ENCODE peak calls at places on chromosomes 2 and 18, in seven cellular contexts. One of them, this sample, is unnamed.

GRCh38 chr18:25561923-25562322 is 210.0 kb upstream of the ZNF521 start:
- DNase-seq in NCI-H774: no peak
- DNase-seq in spleen: no peak
- DNase-seq in DMS79 treated with DMSO at 0.1 percent for 48 hours: no peak
- DNase-seq in HEK293T: peak
- DNase-seq in DMS153: no peak
- DNase-seq in NCI-H1930: no peak
- DNase-seq in this sample: peak

GRCh38 chr2:48617618-48618017 is at the start of gene GTF2A1L:
- DNase-seq in NCI-H774: no peak
- DNase-seq in spleen: no peak
- DNase-seq in DMS79 treated with DMSO at 0.1 percent for 48 hours: no peak
- DNase-seq in HEK293T: no peak
- DNase-seq in DMS153: no peak
- DNase-seq in NCI-H1930: no peak
- DNase-seq in this sample: no peak

GRCh38 chr2:141058552-141058951 is 1072.3 kb downstream of the LRP1B start:
- DNase-seq in NCI-H774: no peak
- DNase-seq in spleen: no peak
- DNase-seq in DMS79 treated with DMSO at 0.1 percent for 48 hours: no peak
- DNase-seq in HEK293T: no peak
- DNase-seq in DMS153: peak
- DNase-seq in NCI-H1930: no peak
- DNase-seq in this sample: no peak

GRCh38 chr2:207142461-207142860 is 23.3 kb downstream of the KLF7 start:
- DNase-seq in NCI-H774: no peak
- DNase-seq in spleen: no peak
- DNase-seq in DMS79 treated with DMSO at 0.1 percent for 48 hours: peak
- DNase-seq in HEK293T: no peak
- DNase-seq in DMS153: no peak
- DNase-seq in NCI-H1930: no peak
- DNase-seq in this sample: no peak

GRCh38 chr18:36284671-36285295 is 12.7 kb upstream of the FHOD3 start:
- DNase-seq in NCI-H774: peak
- DNase-seq in spleen: no peak
- DNase-seq in DMS79 treated with DMSO at 0.1 percent for 48 hours: peak
- DNase-seq in HEK293T: peak
- DNase-seq in DMS153: peak
- DNase-seq in NCI-H1930: peak
- DNase-seq in this sample: peak

GRCh38 chr2:241456546-241456945 is 51.8 kb downstream of the STK25 start:
- DNase-seq in NCI-H774: no peak
- DNase-seq in spleen: peak
- DNase-seq in DMS79 treated with DMSO at 0.1 percent for 48 hours: no peak
- DNase-seq in HEK293T: no peak
- DNase-seq in DMS153: no peak
- DNase-seq in NCI-H1930: no peak
- DNase-seq in this sample: no peak

GRCh38 chr18:47100214-47100831 is 50.0 kb downstream of the HDHD2 start:
- DNase-seq in NCI-H774: peak
- DNase-seq in spleen: peak
- DNase-seq in DMS79 treated with DMSO at 0.1 percent for 48 hours: peak
- DNase-seq in HEK293T: peak
- DNase-seq in DMS153: peak
- DNase-seq in NCI-H1930: peak
- DNase-seq in this sample: peak

GRCh38 chr2:117536139-117536538 is 278.4 kb upstream of the DDX18 start:
- DNase-seq in NCI-H774: no peak
- DNase-seq in spleen: no peak
- DNase-seq in DMS79 treated with DMSO at 0.1 percent for 48 hours: no peak
- DNase-seq in HEK293T: peak
- DNase-seq in DMS153: no peak
- DNase-seq in NCI-H1930: no peak
- DNase-seq in this sample: no peak

GRCh38 chr2:231925303-231926179 is 655 bp downstream of the NPPC start:
- DNase-seq in NCI-H774: peak
- DNase-seq in spleen: peak
- DNase-seq in DMS79 treated with DMSO at 0.1 percent for 48 hours: peak
- DNase-seq in HEK293T: peak
- DNase-seq in DMS153: no peak
- DNase-seq in NCI-H1930: peak
- DNase-seq in this sample: peak

GRCh38 chr2:181461056-181461630 is 4.0 kb downstream of the ITGA4 start:
- DNase-seq in NCI-H774: no peak
- DNase-seq in spleen: peak
- DNase-seq in DMS79 treated with DMSO at 0.1 percent for 48 hours: no peak
- DNase-seq in HEK293T: no peak
- DNase-seq in DMS153: no peak
- DNase-seq in NCI-H1930: no peak
- DNase-seq in this sample: no peak

GRCh38 chr2:174970092-174970491 is 35.1 kb downstream of the CHN1 start:
- DNase-seq in NCI-H774: no peak
- DNase-seq in spleen: no peak
- DNase-seq in DMS79 treated with DMSO at 0.1 percent for 48 hours: no peak
- DNase-seq in HEK293T: no peak
- DNase-seq in DMS153: no peak
- DNase-seq in NCI-H1930: no peak
- DNase-seq in this sample: no peak

GRCh38 chr2:38076250-38076709 is 329 bp upstream of the CYP1B1 start:
- DNase-seq in NCI-H774: peak
- DNase-seq in spleen: peak
- DNase-seq in DMS79 treated with DMSO at 0.1 percent for 48 hours: peak
- DNase-seq in HEK293T: peak
- DNase-seq in DMS153: peak
- DNase-seq in NCI-H1930: peak
- DNase-seq in this sample: peak

GRCh38 chr2:84771251-84771650 is 109.6 kb downstream of the TRABD2A start:
- DNase-seq in NCI-H774: no peak
- DNase-seq in spleen: no peak
- DNase-seq in DMS79 treated with DMSO at 0.1 percent for 48 hours: no peak
- DNase-seq in HEK293T: no peak
- DNase-seq in DMS153: no peak
- DNase-seq in NCI-H1930: no peak
- DNase-seq in this sample: no peak

GRCh38 chr18:74493689-74494088 is 2.5 kb upstream of the CNDP2 start:
- DNase-seq in NCI-H774: peak
- DNase-seq in spleen: no peak
- DNase-seq in DMS79 treated with DMSO at 0.1 percent for 48 hours: peak
- DNase-seq in HEK293T: peak
- DNase-seq in DMS153: peak
- DNase-seq in NCI-H1930: peak
- DNase-seq in this sample: no peak

GRCh38 chr18:55856191-55856590 is 268.2 kb upstream of the TCF4 start:
- DNase-seq in NCI-H774: no peak
- DNase-seq in spleen: no peak
- DNase-seq in DMS79 treated with DMSO at 0.1 percent for 48 hours: no peak
- DNase-seq in HEK293T: no peak
- DNase-seq in DMS153: no peak
- DNase-seq in NCI-H1930: no peak
- DNase-seq in this sample: no peak

GRCh38 chr18:48547456-48548403 is 8.9 kb downstream of the CTIF start:
- DNase-seq in NCI-H774: no peak
- DNase-seq in spleen: no peak
- DNase-seq in DMS79 treated with DMSO at 0.1 percent for 48 hours: no peak
- DNase-seq in HEK293T: peak
- DNase-seq in DMS153: no peak
- DNase-seq in NCI-H1930: no peak
- DNase-seq in this sample: no peak

GRCh38 chr2:235496239-235496621 is 2.4 kb downstream of the AGAP1 start:
- DNase-seq in NCI-H774: no peak
- DNase-seq in spleen: no peak
- DNase-seq in DMS79 treated with DMSO at 0.1 percent for 48 hours: peak
- DNase-seq in HEK293T: no peak
- DNase-seq in DMS153: no peak
- DNase-seq in NCI-H1930: no peak
- DNase-seq in this sample: no peak

GRCh38 chr18:37661478-37661877 is 95.9 kb upstream of the CELF4 start:
- DNase-seq in NCI-H774: no peak
- DNase-seq in spleen: no peak
- DNase-seq in DMS79 treated with DMSO at 0.1 percent for 48 hours: no peak
- DNase-seq in HEK293T: no peak
- DNase-seq in DMS153: no peak
- DNase-seq in NCI-H1930: no peak
- DNase-seq in this sample: no peak

GRCh38 chr2:19576411-19576810 is 218.0 kb upstream of the OSR1 start:
- DNase-seq in NCI-H774: no peak
- DNase-seq in spleen: no peak
- DNase-seq in DMS79 treated with DMSO at 0.1 percent for 48 hours: no peak
- DNase-seq in HEK293T: no peak
- DNase-seq in DMS153: peak
- DNase-seq in NCI-H1930: no peak
- DNase-seq in this sample: no peak

GRCh38 chr2:39648574-39648973 is 17.1 kb upstream of the TMEM178A start:
- DNase-seq in NCI-H774: no peak
- DNase-seq in spleen: no peak
- DNase-seq in DMS79 treated with DMSO at 0.1 percent for 48 hours: no peak
- DNase-seq in HEK293T: no peak
- DNase-seq in DMS153: no peak
- DNase-seq in NCI-H1930: no peak
- DNase-seq in this sample: no peak

GRCh38 chr2:37875332-37875976 is 49.6 kb upstream of the RMDN2 start:
- DNase-seq in NCI-H774: no peak
- DNase-seq in spleen: no peak
- DNase-seq in DMS79 treated with DMSO at 0.1 percent for 48 hours: no peak
- DNase-seq in HEK293T: no peak
- DNase-seq in DMS153: no peak
- DNase-seq in NCI-H1930: no peak
- DNase-seq in this sample: peak

GRCh38 chr18:75350440-75350839 is 77.1 kb downstream of the SMIM21 start:
- DNase-seq in NCI-H774: no peak
- DNase-seq in spleen: no peak
- DNase-seq in DMS79 treated with DMSO at 0.1 percent for 48 hours: no peak
- DNase-seq in HEK293T: no peak
- DNase-seq in DMS153: no peak
- DNase-seq in NCI-H1930: no peak
- DNase-seq in this sample: no peak

GRCh38 chr18:13500227-13500865 is 226.0 kb downstream of the FAM210A start:
- DNase-seq in NCI-H774: peak
- DNase-seq in spleen: no peak
- DNase-seq in DMS79 treated with DMSO at 0.1 percent for 48 hours: peak
- DNase-seq in HEK293T: peak
- DNase-seq in DMS153: peak
- DNase-seq in NCI-H1930: no peak
- DNase-seq in this sample: peak

GRCh38 chr2:96912356-96913116 is 42.7 kb upstream of the SEMA4C start:
- DNase-seq in NCI-H774: no peak
- DNase-seq in spleen: no peak
- DNase-seq in DMS79 treated with DMSO at 0.1 percent for 48 hours: no peak
- DNase-seq in HEK293T: no peak
- DNase-seq in DMS153: no peak
- DNase-seq in NCI-H1930: no peak
- DNase-seq in this sample: no peak

GRCh38 chr2:24382363-24383021 is 22.2 kb upstream of the ITSN2 start:
- DNase-seq in NCI-H774: peak
- DNase-seq in spleen: peak
- DNase-seq in DMS79 treated with DMSO at 0.1 percent for 48 hours: peak
- DNase-seq in HEK293T: peak
- DNase-seq in DMS153: peak
- DNase-seq in NCI-H1930: no peak
- DNase-seq in this sample: peak

GRCh38 chr2:205860146-205860545 is 177.8 kb downstream of the NRP2 start:
- DNase-seq in NCI-H774: no peak
- DNase-seq in spleen: no peak
- DNase-seq in DMS79 treated with DMSO at 0.1 percent for 48 hours: no peak
- DNase-seq in HEK293T: no peak
- DNase-seq in DMS153: no peak
- DNase-seq in NCI-H1930: no peak
- DNase-seq in this sample: no peak

GRCh38 chr18:48455555-48456478 is 46.6 kb upstream of the ZBTB7C start:
- DNase-seq in NCI-H774: no peak
- DNase-seq in spleen: no peak
- DNase-seq in DMS79 treated with DMSO at 0.1 percent for 48 hours: peak
- DNase-seq in HEK293T: no peak
- DNase-seq in DMS153: no peak
- DNase-seq in NCI-H1930: no peak
- DNase-seq in this sample: no peak

This sample was measured in neural crest cell.